ENCODE peak calls at places on chromosomes 4 and X, in four cellular contexts. One of them, this sample, is unnamed.

GRCh38 chr4:139457318-139457717 is 3.4 kb downstream of the RAB33B start:
- DNase-seq in HepG2: no peak
- DNase-seq in H1: no peak
- DNase-seq in K562: no peak
- DNase-seq in this sample: peak

GRCh38 chrX:68146054-68146453 is 287.2 kb downstream of the OPHN1 start:
- DNase-seq in HepG2: peak
- DNase-seq in H1: no peak
- DNase-seq in K562: no peak
- DNase-seq in this sample: peak

GRCh38 chr4:42642136-42642797 is 14.6 kb downstream of the ATP8A1 start:
- DNase-seq in HepG2: no peak
- DNase-seq in H1: no peak
- DNase-seq in K562: no peak
- DNase-seq in this sample: no peak

GRCh38 chr4:3708103-3708510 is 58.1 kb upstream of the ADRA2C start:
- DNase-seq in HepG2: no peak
- DNase-seq in H1: no peak
- DNase-seq in K562: no peak
- DNase-seq in this sample: no peak

GRCh38 chrX:30283456-30284200 is 25.6 kb downstream of the NR0B1 start:
- DNase-seq in HepG2: peak
- DNase-seq in H1: no peak
- DNase-seq in K562: peak
- DNase-seq in this sample: peak

GRCh38 chr4:186485621-186486062 is 69.7 kb downstream of the MTNR1A start:
- DNase-seq in HepG2: no peak
- DNase-seq in H1: peak
- DNase-seq in K562: no peak
- DNase-seq in this sample: no peak

GRCh38 chr4:159401791-159402380 is 299.0 kb downstream of the RAPGEF2 start:
- DNase-seq in HepG2: peak
- DNase-seq in H1: no peak
- DNase-seq in K562: no peak
- DNase-seq in this sample: no peak

GRCh38 chr4:6116696-6117285 is 83.6 kb downstream of the JAKMIP1 start:
- DNase-seq in HepG2: no peak
- DNase-seq in H1: no peak
- DNase-seq in K562: no peak
- DNase-seq in this sample: no peak

GRCh38 chr4:958836-959337 is 14.5 kb downstream of the DGKQ start:
- DNase-seq in HepG2: no peak
- DNase-seq in H1: no peak
- DNase-seq in K562: no peak
- DNase-seq in this sample: no peak

GRCh38 chr4:76867377-76867776 is 30.6 kb downstream of the SOWAHB start:
- DNase-seq in HepG2: no peak
- DNase-seq in H1: no peak
- DNase-seq in K562: no peak
- DNase-seq in this sample: no peak

GRCh38 chrX:154399527-154400368 is 1.6 kb downstream of the RPL10 start:
- DNase-seq in HepG2: no peak
- DNase-seq in H1: no peak
- DNase-seq in K562: peak
- DNase-seq in this sample: no peak

GRCh38 chr4:17762705-17763104 is 18.7 kb downstream of the FAM184B start:
- DNase-seq in HepG2: peak
- DNase-seq in H1: no peak
- DNase-seq in K562: peak
- DNase-seq in this sample: no peak

GRCh38 chr4:123749408-123749807 is 352.8 kb downstream of the SPRY1 start:
- DNase-seq in HepG2: no peak
- DNase-seq in H1: no peak
- DNase-seq in K562: no peak
- DNase-seq in this sample: no peak

GRCh38 chr4:52643846-52644245 is 15.3 kb downstream of the USP46 start:
- DNase-seq in HepG2: peak
- DNase-seq in H1: no peak
- DNase-seq in K562: no peak
- DNase-seq in this sample: no peak

GRCh38 chrX:49260221-49260985 is 4.1 kb downstream of the FOXP3 start:
- DNase-seq in HepG2: no peak
- DNase-seq in H1: no peak
- DNase-seq in K562: peak
- DNase-seq in this sample: no peak

GRCh38 chr4:10810411-10810810 is 125.8 kb upstream of the CLNK start:
- DNase-seq in HepG2: no peak
- DNase-seq in H1: no peak
- DNase-seq in K562: no peak
- DNase-seq in this sample: no peak

GRCh38 chr4:184900184-184900583 is 74.4 kb upstream of the ACSL1 start:
- DNase-seq in HepG2: no peak
- DNase-seq in H1: no peak
- DNase-seq in K562: no peak
- DNase-seq in this sample: no peak

GRCh38 chr4:72568959-72569718 is at the start of gene ADAMTS3:
- DNase-seq in HepG2: no peak
- DNase-seq in H1: peak
- DNase-seq in K562: peak
- DNase-seq in this sample: peak

GRCh38 chrX:16754019-16754418 is 32.2 kb upstream of the TXLNG start:
- DNase-seq in HepG2: no peak
- DNase-seq in H1: no peak
- DNase-seq in K562: no peak
- DNase-seq in this sample: no peak

GRCh38 chr4:2395038-2395437 is 23.4 kb downstream of the ZFYVE28 start:
- DNase-seq in HepG2: no peak
- DNase-seq in H1: no peak
- DNase-seq in K562: no peak
- DNase-seq in this sample: no peak

GRCh38 chr4:125105561-125105960 is 209.2 kb upstream of the FAT4 start:
- DNase-seq in HepG2: no peak
- DNase-seq in H1: no peak
- DNase-seq in K562: no peak
- DNase-seq in this sample: no peak

GRCh38 chrX:71315917-71316316 is 14.4 kb downstream of the ITGB1BP2 start:
- DNase-seq in HepG2: no peak
- DNase-seq in H1: no peak
- DNase-seq in K562: no peak
- DNase-seq in this sample: no peak

GRCh38 chr4:89056953-89057398 is at the start of gene FAM13A:
- DNase-seq in HepG2: peak
- DNase-seq in H1: peak
- DNase-seq in K562: peak
- DNase-seq in this sample: peak

GRCh38 chrX:10986616-10987015 is 124.5 kb upstream of the HCCS start:
- DNase-seq in HepG2: no peak
- DNase-seq in H1: no peak
- DNase-seq in K562: no peak
- DNase-seq in this sample: no peak
- TF ChIP-seq RFX5 in HepG2: no peak
- TF ChIP-seq RFX5 in H1: no peak
- TF ChIP-seq RFX5 in K562: no peak
- TF ChIP-seq RFX5 in this sample: no peak

GRCh38 chrX:77953300-77953699 is 16.1 kb downstream of the PGAM4 start:
- DNase-seq in HepG2: no peak
- DNase-seq in H1: no peak
- DNase-seq in K562: no peak
- DNase-seq in this sample: no peak
- TF ChIP-seq PHF8 in HepG2: no peak
- TF ChIP-seq PHF8 in H1: no peak
- TF ChIP-seq PHF8 in K562: no peak
- TF ChIP-seq PHF8 in this sample: no peak

GRCh38 chr4:148154769-148155168 is 287.4 kb downstream of the NR3C2 start:
- DNase-seq in HepG2: no peak
- DNase-seq in H1: no peak
- DNase-seq in K562: no peak
- DNase-seq in this sample: no peak

GRCh38 chr4:148151797-148152196 is 290.4 kb downstream of the NR3C2 start:
- DNase-seq in HepG2: no peak
- DNase-seq in H1: no peak
- DNase-seq in K562: no peak
- DNase-seq in this sample: no peak

GRCh38 chr4:148152868-148153630 is 289.2 kb downstream of the NR3C2 start:
- DNase-seq in HepG2: no peak
- DNase-seq in H1: no peak
- DNase-seq in K562: no peak
- DNase-seq in this sample: no peak
- TF ChIP-seq RFX5 in HepG2: no peak
- TF ChIP-seq RFX5 in H1: no peak
- TF ChIP-seq RFX5 in K562: no peak
- TF ChIP-seq RFX5 in this sample: no peak

GRCh38 chrX:44970709-44971108 is 97.7 kb downstream of the KDM6A start:
- DNase-seq in HepG2: no peak
- DNase-seq in H1: no peak
- DNase-seq in K562: no peak
- DNase-seq in this sample: no peak
- TF ChIP-seq PHF8 in HepG2: no peak
- TF ChIP-seq PHF8 in H1: no peak
- TF ChIP-seq PHF8 in K562: no peak
- TF ChIP-seq PHF8 in this sample: no peak

GRCh38 chr4:128519163-128519810 is 231.7 kb upstream of the PGRMC2 start:
- DNase-seq in HepG2: no peak
- DNase-seq in H1: no peak
- DNase-seq in K562: no peak
- DNase-seq in this sample: no peak
- TF ChIP-seq RFX5 in HepG2: no peak
- TF ChIP-seq RFX5 in H1: no peak
- TF ChIP-seq RFX5 in K562: no peak
- TF ChIP-seq RFX5 in this sample: no peak

GRCh38 chr4:150342945-150343344 is 239.0 kb upstream of the MAB21L2 start:
- DNase-seq in HepG2: no peak
- DNase-seq in H1: no peak
- DNase-seq in K562: no peak
- DNase-seq in this sample: no peak

GRCh38 chr4:150343796-150344195 is 238.2 kb upstream of the MAB21L2 start:
- DNase-seq in HepG2: no peak
- DNase-seq in H1: no peak
- DNase-seq in K562: no peak
- DNase-seq in this sample: no peak

DNA sequence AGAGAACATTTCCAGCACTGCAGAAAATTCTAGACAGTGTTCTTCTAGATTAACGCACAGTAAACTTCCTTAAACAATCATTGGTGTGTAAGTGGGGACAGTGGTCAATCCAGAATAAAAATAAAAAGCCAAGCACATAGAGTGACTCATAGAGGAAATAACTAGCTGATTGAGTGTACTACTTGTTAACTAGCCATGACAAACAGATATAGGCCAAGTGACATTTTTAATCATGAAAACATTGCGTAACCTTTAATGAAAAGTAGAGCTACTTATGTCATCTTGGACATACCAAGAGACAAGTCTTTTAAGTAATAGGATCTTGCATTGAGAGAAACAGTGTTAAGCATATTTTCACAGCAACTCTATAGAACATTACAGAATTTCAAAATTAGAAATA is 233.9 kb upstream of the MAB21L2 start:
- DNase-seq in HepG2: no peak
- DNase-seq in H1: no peak
- DNase-seq in K562: no peak
- DNase-seq in this sample: no peak
- TF ChIP-seq PHF8 in HepG2: no peak
- TF ChIP-seq PHF8 in H1: no peak
- TF ChIP-seq PHF8 in K562: no peak
- TF ChIP-seq PHF8 in this sample: no peak

This sample was measured in A549.